ENCODE peak calls at places on chromosomes 11 and 22, in eight cellular contexts. One of them, this sample, is unnamed.

GRCh38 chr11:44505591-44506054 is 59.8 kb upstream of the CD82 start:
- DNase-seq in progenitor cell of endocrine pancreas: no peak
- DNase-seq in brain microvascular endothelial cell: peak; percentile 81
- DNase-seq in mucosa of descending colon: no peak
- DNase-seq in heart left ventricle: no peak
- DNase-seq in fibroblast of the aortic adventitia: peak; percentile 47
- DNase-seq in neural crest cell: no peak
- DNase-seq in uterus: no peak
- DNase-seq in this sample: no peak

GRCh38 chr11:76526878-76527277 is 82.1 kb downstream of the EMSY start:
- DNase-seq in brain microvascular endothelial cell: no peak
- DNase-seq in progenitor cell of endocrine pancreas: no peak
- DNase-seq in fibroblast of the aortic adventitia: no peak
- DNase-seq in heart left ventricle: no peak
- DNase-seq in neural crest cell: no peak
- DNase-seq in mucosa of descending colon: no peak
- DNase-seq in uterus: no peak
- DNase-seq in this sample: no peak

GRCh38 chr11:104487035-104487775 is 323.3 kb upstream of the PDGFD start:
- DNase-seq in neural crest cell: no peak
- DNase-seq in fibroblast of the aortic adventitia: peak; percentile 49
- DNase-seq in brain microvascular endothelial cell: peak; percentile 40
- DNase-seq in heart left ventricle: no peak
- DNase-seq in progenitor cell of endocrine pancreas: no peak
- DNase-seq in mucosa of descending colon: no peak
- DNase-seq in uterus: no peak
- DNase-seq in this sample: no peak

GRCh38 chr11:12184696-12185095 is 74.3 kb downstream of the MICAL2 start:
- DNase-seq in brain microvascular endothelial cell: no peak
- DNase-seq in heart left ventricle: no peak
- DNase-seq in neural crest cell: no peak
- DNase-seq in uterus: no peak
- DNase-seq in fibroblast of the aortic adventitia: no peak
- DNase-seq in mucosa of descending colon: no peak
- DNase-seq in progenitor cell of endocrine pancreas: no peak
- DNase-seq in this sample: no peak

GRCh38 chr22:50399751-50400331 is 56.7 kb downstream of the PPP6R2 start:
- DNase-seq in fibroblast of the aortic adventitia: no peak
- DNase-seq in uterus: no peak
- DNase-seq in brain microvascular endothelial cell: peak; percentile 22
- DNase-seq in progenitor cell of endocrine pancreas: no peak
- DNase-seq in neural crest cell: peak; percentile 33
- DNase-seq in mucosa of descending colon: no peak
- DNase-seq in heart left ventricle: peak; percentile 36
- DNase-seq in this sample: no peak

GRCh38 chr11:13260963-13261599 is 16.5 kb upstream of the BMAL1 start:
- DNase-seq in neural crest cell: no peak
- DNase-seq in uterus: peak; percentile 34
- DNase-seq in heart left ventricle: peak; percentile 57
- DNase-seq in mucosa of descending colon: peak; percentile 51
- DNase-seq in progenitor cell of endocrine pancreas: no peak
- DNase-seq in brain microvascular endothelial cell: peak; percentile 28
- DNase-seq in fibroblast of the aortic adventitia: peak; percentile 64
- DNase-seq in this sample: no peak

GRCh38 chr11:127677813-127678212 is 677.2 kb upstream of the KIRREL3 start:
- DNase-seq in fibroblast of the aortic adventitia: no peak
- DNase-seq in progenitor cell of endocrine pancreas: no peak
- DNase-seq in uterus: no peak
- DNase-seq in heart left ventricle: no peak
- DNase-seq in neural crest cell: no peak
- DNase-seq in brain microvascular endothelial cell: no peak
- DNase-seq in mucosa of descending colon: no peak
- DNase-seq in this sample: no peak

GRCh38 chr11:74205181-74205580 is 34.1 kb downstream of the PPME1 start:
- DNase-seq in neural crest cell: no peak
- DNase-seq in progenitor cell of endocrine pancreas: no peak
- DNase-seq in uterus: no peak
- DNase-seq in fibroblast of the aortic adventitia: no peak
- DNase-seq in heart left ventricle: no peak
- DNase-seq in mucosa of descending colon: no peak
- DNase-seq in brain microvascular endothelial cell: no peak
- DNase-seq in this sample: no peak

GRCh38 chr11:6298605-6299004 is 21.7 kb downstream of the CAVIN3 start:
- DNase-seq in uterus: no peak
- DNase-seq in heart left ventricle: peak; percentile 59
- DNase-seq in fibroblast of the aortic adventitia: peak; percentile 25
- DNase-seq in mucosa of descending colon: no peak
- DNase-seq in brain microvascular endothelial cell: no peak
- DNase-seq in progenitor cell of endocrine pancreas: peak; percentile 33
- DNase-seq in neural crest cell: no peak
- DNase-seq in this sample: no peak

GRCh38 chr22:17633217-17633997 is 4.9 kb upstream of the ATP6V1E1 start:
- DNase-seq in fibroblast of the aortic adventitia: peak; percentile 95
- DNase-seq in mucosa of descending colon: no peak
- DNase-seq in neural crest cell: no peak
- DNase-seq in heart left ventricle: no peak
- DNase-seq in progenitor cell of endocrine pancreas: no peak
- DNase-seq in uterus: no peak
- DNase-seq in brain microvascular endothelial cell: peak; percentile 54
- DNase-seq in this sample: no peak

GRCh38 chr11:74373382-74373781 is 24.9 kb downstream of the PGM2L1 start:
- DNase-seq in brain microvascular endothelial cell: no peak
- DNase-seq in neural crest cell: no peak
- DNase-seq in progenitor cell of endocrine pancreas: no peak
- DNase-seq in uterus: no peak
- DNase-seq in heart left ventricle: no peak
- DNase-seq in mucosa of descending colon: no peak
- DNase-seq in fibroblast of the aortic adventitia: peak; percentile 28
- DNase-seq in this sample: no peak

GRCh38 chr22:29992341-29993275 is 87.7 kb upstream of the HORMAD2 start:
- DNase-seq in fibroblast of the aortic adventitia: no peak
- DNase-seq in uterus: no peak
- DNase-seq in neural crest cell: no peak
- DNase-seq in progenitor cell of endocrine pancreas: no peak
- DNase-seq in heart left ventricle: no peak
- DNase-seq in brain microvascular endothelial cell: peak; percentile 9
- DNase-seq in mucosa of descending colon: no peak
- DNase-seq in this sample: no peak

GRCh38 chr22:42177891-42178336 is 47.3 kb upstream of the CYP2D6 start:
- DNase-seq in uterus: no peak
- DNase-seq in mucosa of descending colon: no peak
- DNase-seq in progenitor cell of endocrine pancreas: no peak
- DNase-seq in heart left ventricle: no peak
- DNase-seq in neural crest cell: no peak
- DNase-seq in fibroblast of the aortic adventitia: no peak
- DNase-seq in brain microvascular endothelial cell: no peak
- DNase-seq in this sample: no peak

GRCh38 chr22:43945632-43946390 is 9.4 kb upstream of the SAMM50 start:
- DNase-seq in uterus: no peak
- DNase-seq in progenitor cell of endocrine pancreas: peak; percentile 54
- DNase-seq in mucosa of descending colon: no peak
- DNase-seq in neural crest cell: peak; percentile 68
- DNase-seq in brain microvascular endothelial cell: peak; percentile 72
- DNase-seq in heart left ventricle: peak; percentile 51
- DNase-seq in fibroblast of the aortic adventitia: peak; percentile 64
- DNase-seq in this sample: peak; percentile 48

GRCh38 chr11:315516-315994 is 1.7 kb downstream of the IFITM1 start:
- DNase-seq in neural crest cell: no peak
- DNase-seq in uterus: no peak
- DNase-seq in progenitor cell of endocrine pancreas: no peak
- DNase-seq in brain microvascular endothelial cell: no peak
- DNase-seq in mucosa of descending colon: peak; percentile 59
- DNase-seq in heart left ventricle: no peak
- DNase-seq in fibroblast of the aortic adventitia: no peak
- DNase-seq in this sample: no peak

GRCh38 chr11:57618438-57618837 is 21.0 kb downstream of the SERPING1 start:
- DNase-seq in fibroblast of the aortic adventitia: no peak
- DNase-seq in brain microvascular endothelial cell: no peak
- DNase-seq in neural crest cell: no peak
- DNase-seq in heart left ventricle: no peak
- DNase-seq in mucosa of descending colon: no peak
- DNase-seq in uterus: no peak
- DNase-seq in progenitor cell of endocrine pancreas: no peak
- DNase-seq in this sample: no peak

GRCh38 chr11:92745186-92745585 is 224.3 kb upstream of the MTNR1B start:
- DNase-seq in progenitor cell of endocrine pancreas: no peak
- DNase-seq in neural crest cell: no peak
- DNase-seq in heart left ventricle: no peak
- DNase-seq in fibroblast of the aortic adventitia: no peak
- DNase-seq in uterus: no peak
- DNase-seq in mucosa of descending colon: no peak
- DNase-seq in brain microvascular endothelial cell: no peak
- DNase-seq in this sample: no peak

GRCh38 chr11:17343907-17344306 is 7.7 kb upstream of the NCR3LG1 start:
- DNase-seq in mucosa of descending colon: no peak
- DNase-seq in progenitor cell of endocrine pancreas: no peak
- DNase-seq in uterus: no peak
- DNase-seq in heart left ventricle: no peak
- DNase-seq in fibroblast of the aortic adventitia: peak; percentile 92
- DNase-seq in neural crest cell: no peak
- DNase-seq in brain microvascular endothelial cell: peak; percentile 92
- DNase-seq in this sample: no peak

GRCh38 chr11:67389477-67389876 is 2.3 kb upstream of the RAD9A start:
- DNase-seq in progenitor cell of endocrine pancreas: peak; percentile 67
- DNase-seq in uterus: no peak
- DNase-seq in brain microvascular endothelial cell: no peak
- DNase-seq in neural crest cell: peak; percentile 64
- DNase-seq in fibroblast of the aortic adventitia: no peak
- DNase-seq in mucosa of descending colon: no peak
- DNase-seq in heart left ventricle: no peak
- DNase-seq in this sample: peak; percentile 56

GRCh38 chr11:61885166-61885778 is 6.1 kb downstream of the FADS3 start:
- DNase-seq in neural crest cell: no peak
- DNase-seq in uterus: no peak
- DNase-seq in fibroblast of the aortic adventitia: no peak
- DNase-seq in progenitor cell of endocrine pancreas: no peak
- DNase-seq in brain microvascular endothelial cell: no peak
- DNase-seq in heart left ventricle: no peak
- DNase-seq in mucosa of descending colon: no peak
- DNase-seq in this sample: no peak

GRCh38 chr11:96097844-96098421 is 174.0 kb upstream of the MTMR2 start:
- DNase-seq in neural crest cell: no peak
- DNase-seq in progenitor cell of endocrine pancreas: no peak
- DNase-seq in mucosa of descending colon: no peak
- DNase-seq in fibroblast of the aortic adventitia: peak; percentile 35
- DNase-seq in uterus: no peak
- DNase-seq in brain microvascular endothelial cell: no peak
- DNase-seq in heart left ventricle: no peak
- DNase-seq in this sample: no peak

GRCh38 chr11:109426442-109426841 is 4.5 kb downstream of the C11orf87 start:
- DNase-seq in mucosa of descending colon: no peak
- DNase-seq in neural crest cell: no peak
- DNase-seq in progenitor cell of endocrine pancreas: no peak
- DNase-seq in fibroblast of the aortic adventitia: no peak
- DNase-seq in uterus: no peak
- DNase-seq in brain microvascular endothelial cell: no peak
- DNase-seq in heart left ventricle: no peak
- DNase-seq in this sample: no peak

GRCh38 chr11:64602466-64603070 is 11.5 kb downstream of the SLC22A12 start:
- DNase-seq in mucosa of descending colon: no peak
- DNase-seq in heart left ventricle: no peak
- DNase-seq in neural crest cell: no peak
- DNase-seq in fibroblast of the aortic adventitia: no peak
- DNase-seq in progenitor cell of endocrine pancreas: no peak
- DNase-seq in uterus: no peak
- DNase-seq in brain microvascular endothelial cell: no peak
- DNase-seq in this sample: no peak

GRCh38 chr22:23767673-23768548 is at the start of gene CHCHD10:
- DNase-seq in heart left ventricle: peak; percentile 90
- DNase-seq in neural crest cell: peak; percentile 95
- DNase-seq in mucosa of descending colon: peak; percentile 93
- DNase-seq in fibroblast of the aortic adventitia: peak; percentile 64
- DNase-seq in brain microvascular endothelial cell: peak; percentile 61
- DNase-seq in progenitor cell of endocrine pancreas: peak; percentile 80
- DNase-seq in uterus: peak; percentile 78
- DNase-seq in this sample: peak; percentile 81

GRCh38 chr11:126061707-126062678 is 673 bp downstream of the CDON start:
- DNase-seq in mucosa of descending colon: peak; percentile 65
- DNase-seq in uterus: peak; percentile 64
- DNase-seq in heart left ventricle: peak; percentile 43
- DNase-seq in fibroblast of the aortic adventitia: peak; percentile 53
- DNase-seq in progenitor cell of endocrine pancreas: no peak
- DNase-seq in neural crest cell: peak; percentile 28
- DNase-seq in brain microvascular endothelial cell: no peak
- DNase-seq in this sample: no peak
- TF ChIP-seq CTCF in mucosa of descending colon: no peak
- TF ChIP-seq CTCF in uterus: peak; percentile 66
- TF ChIP-seq CTCF in heart left ventricle: peak; percentile 48
- TF ChIP-seq CTCF in fibroblast of the aortic adventitia: peak; percentile 69
- TF ChIP-seq CTCF in progenitor cell of endocrine pancreas: peak; percentile 55
- TF ChIP-seq CTCF in neural crest cell: peak; percentile 53
- TF ChIP-seq CTCF in brain microvascular endothelial cell: peak; percentile 67
- TF ChIP-seq CTCF in this sample: no peak

GRCh38 chr11:29328961-29329441 is 687.8 kb downstream of the KCNA4 start:
- DNase-seq in progenitor cell of endocrine pancreas: no peak
- DNase-seq in mucosa of descending colon: no peak
- DNase-seq in neural crest cell: no peak
- DNase-seq in uterus: no peak
- DNase-seq in heart left ventricle: no peak
- DNase-seq in brain microvascular endothelial cell: peak; percentile 84
- DNase-seq in fibroblast of the aortic adventitia: peak; percentile 91
- DNase-seq in this sample: no peak
- TF ChIP-seq CTCF in progenitor cell of endocrine pancreas: peak; percentile 77
- TF ChIP-seq CTCF in mucosa of descending colon: no peak
- TF ChIP-seq CTCF in neural crest cell: peak; percentile 74
- TF ChIP-seq CTCF in uterus: peak; percentile 7
- TF ChIP-seq CTCF in heart left ventricle: peak; percentile 48
- TF ChIP-seq CTCF in brain microvascular endothelial cell: peak; percentile 82
- TF ChIP-seq CTCF in fibroblast of the aortic adventitia: peak; percentile 82
- TF ChIP-seq CTCF in this sample: no peak

GRCh38 chr11:14308897-14309387 is 50.0 kb downstream of the RRAS2 start:
- DNase-seq in fibroblast of the aortic adventitia: no peak
- DNase-seq in neural crest cell: no peak
- DNase-seq in mucosa of descending colon: no peak
- DNase-seq in heart left ventricle: no peak
- DNase-seq in uterus: no peak
- DNase-seq in progenitor cell of endocrine pancreas: no peak
- DNase-seq in brain microvascular endothelial cell: no peak
- DNase-seq in this sample: no peak
- TF ChIP-seq CTCF in fibroblast of the aortic adventitia: no peak
- TF ChIP-seq CTCF in neural crest cell: no peak
- TF ChIP-seq CTCF in mucosa of descending colon: no peak
- TF ChIP-seq CTCF in heart left ventricle: no peak
- TF ChIP-seq CTCF in uterus: no peak
- TF ChIP-seq CTCF in progenitor cell of endocrine pancreas: no peak
- TF ChIP-seq CTCF in brain microvascular endothelial cell: no peak
- TF ChIP-seq CTCF in this sample: no peak

DNA sequence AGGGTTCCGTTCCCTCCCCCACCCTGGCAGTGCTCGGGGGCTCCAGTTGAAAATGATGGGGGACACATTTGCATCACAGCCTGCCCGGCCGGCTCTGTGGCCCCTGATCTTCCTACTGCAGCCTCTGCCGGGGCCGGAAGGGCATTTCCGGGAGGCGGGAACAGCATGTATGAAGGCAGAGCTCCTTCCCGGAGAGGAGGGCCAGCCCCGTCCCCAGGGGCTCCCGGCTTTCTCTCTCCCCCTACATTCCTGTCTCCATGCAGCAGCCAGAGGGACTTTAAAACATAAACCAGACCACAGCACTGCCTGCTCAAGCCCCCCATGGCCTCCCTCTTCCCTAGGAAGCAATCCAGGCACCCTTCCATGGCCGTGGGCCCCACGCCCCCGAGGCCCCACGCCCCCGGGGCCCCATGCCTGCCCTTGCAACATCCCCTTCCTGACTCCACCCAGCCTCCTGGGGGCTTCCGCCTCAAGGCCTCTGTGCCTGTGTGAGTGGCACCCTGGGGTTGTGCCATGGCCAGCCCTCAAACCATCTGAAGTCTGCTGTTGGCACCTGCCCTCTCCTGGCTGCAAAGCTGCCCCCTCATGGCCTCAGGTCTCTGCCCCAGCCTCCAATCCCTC is 73.1 kb downstream of the CDKN1C start:
- DNase-seq in brain microvascular endothelial cell: no peak
- DNase-seq in fibroblast of the aortic adventitia: peak; percentile 65
- DNase-seq in mucosa of descending colon: peak; percentile 58
- DNase-seq in uterus: peak; percentile 77
- DNase-seq in progenitor cell of endocrine pancreas: no peak
- DNase-seq in heart left ventricle: peak; percentile 80
- DNase-seq in neural crest cell: no peak
- DNase-seq in this sample: no peak
- TF ChIP-seq CTCF in brain microvascular endothelial cell: no peak
- TF ChIP-seq CTCF in fibroblast of the aortic adventitia: no peak
- TF ChIP-seq CTCF in mucosa of descending colon: no peak
- TF ChIP-seq CTCF in uterus: no peak
- TF ChIP-seq CTCF in progenitor cell of endocrine pancreas: no peak
- TF ChIP-seq CTCF in heart left ventricle: no peak
- TF ChIP-seq CTCF in neural crest cell: no peak
- TF ChIP-seq CTCF in this sample: no peak

This sample was measured in activated B cell treated with CpG ODN at 0.5 μM for 24 hours.